ENCODE peak calls at places on chromosomes 3 and 15, in six cellular contexts. One of them, this sample, is unnamed.

GRCh38 chr3:134938024-134938525 is 143.0 kb downstream of the EPHB1 start:
- DNase-seq in suprapubic skin: no peak
- DNase-seq in transverse colon: no peak
- DNase-seq in upper lobe of left lung: no peak
- DNase-seq in K562: no peak
- DNase-seq in SK-N-SH: no peak
- DNase-seq in this sample: no peak

GRCh38 chr3:5426094-5426883 is 238.8 kb downstream of the EDEM1 start:
- DNase-seq in suprapubic skin: peak; percentile 86
- DNase-seq in transverse colon: peak; percentile 85
- DNase-seq in upper lobe of left lung: peak; percentile 8
- DNase-seq in K562: peak; percentile 96
- DNase-seq in SK-N-SH: peak; percentile 64
- DNase-seq in this sample: peak; percentile 87

GRCh38 chr3:62252614-62253147 is 120.7 kb downstream of the FEZF2 start:
- DNase-seq in suprapubic skin: no peak
- DNase-seq in transverse colon: no peak
- DNase-seq in upper lobe of left lung: no peak
- DNase-seq in K562: no peak
- DNase-seq in SK-N-SH: no peak
- DNase-seq in this sample: no peak

GRCh38 chr3:195870442-195870841 is 37.9 kb downstream of the TNK2 start:
- DNase-seq in suprapubic skin: no peak
- DNase-seq in transverse colon: peak; percentile 59
- DNase-seq in upper lobe of left lung: peak; percentile 73
- DNase-seq in K562: no peak
- DNase-seq in SK-N-SH: no peak
- DNase-seq in this sample: peak; percentile 49

GRCh38 chr15:89613031-89613430 is 37.8 kb downstream of the TICRR start:
- DNase-seq in suprapubic skin: no peak
- DNase-seq in transverse colon: no peak
- DNase-seq in upper lobe of left lung: no peak
- DNase-seq in K562: no peak
- DNase-seq in SK-N-SH: no peak
- DNase-seq in this sample: no peak

GRCh38 chr3:25678581-25678980 is 13.9 kb upstream of the TOP2B start:
- DNase-seq in suprapubic skin: no peak
- DNase-seq in transverse colon: no peak
- DNase-seq in upper lobe of left lung: no peak
- DNase-seq in K562: no peak
- DNase-seq in SK-N-SH: no peak
- DNase-seq in this sample: no peak

GRCh38 chr3:127091376-127091775 is 101.6 kb upstream of the PRR23E start:
- DNase-seq in suprapubic skin: no peak
- DNase-seq in transverse colon: no peak
- DNase-seq in upper lobe of left lung: no peak
- DNase-seq in K562: no peak
- DNase-seq in SK-N-SH: no peak
- DNase-seq in this sample: no peak

GRCh38 chr15:32838338-32838737 is 120.5 kb downstream of the GREM1 start:
- DNase-seq in suprapubic skin: no peak
- DNase-seq in transverse colon: no peak
- DNase-seq in upper lobe of left lung: no peak
- DNase-seq in K562: no peak
- DNase-seq in SK-N-SH: no peak
- DNase-seq in this sample: no peak

GRCh38 chr3:49662720-49663413 is 11.3 kb upstream of the APEH start:
- DNase-seq in suprapubic skin: no peak
- DNase-seq in transverse colon: no peak
- DNase-seq in upper lobe of left lung: peak; percentile 77
- DNase-seq in K562: no peak
- DNase-seq in SK-N-SH: no peak
- DNase-seq in this sample: no peak

GRCh38 chr3:138442433-138442832 is 8.0 kb downstream of the ESYT3 start:
- DNase-seq in suprapubic skin: no peak
- DNase-seq in transverse colon: no peak
- DNase-seq in upper lobe of left lung: no peak
- DNase-seq in K562: peak; percentile 83
- DNase-seq in SK-N-SH: no peak
- DNase-seq in this sample: no peak

GRCh38 chr15:42826251-42826890 is 89.4 kb upstream of the CDAN1 start:
- DNase-seq in suprapubic skin: no peak
- DNase-seq in transverse colon: no peak
- DNase-seq in upper lobe of left lung: no peak
- DNase-seq in K562: no peak
- DNase-seq in SK-N-SH: no peak
- DNase-seq in this sample: no peak

GRCh38 chr15:69979783-69980182 is 117.9 kb downstream of the TLE3 start:
- DNase-seq in suprapubic skin: no peak
- DNase-seq in transverse colon: peak; percentile 74
- DNase-seq in upper lobe of left lung: no peak
- DNase-seq in K562: no peak
- DNase-seq in SK-N-SH: no peak
- DNase-seq in this sample: peak; percentile 32

GRCh38 chr15:29102911-29103824 is 166.5 kb downstream of the NSMCE3 start:
- DNase-seq in suprapubic skin: no peak
- DNase-seq in transverse colon: no peak
- DNase-seq in upper lobe of left lung: peak; percentile 84
- DNase-seq in K562: no peak
- DNase-seq in SK-N-SH: no peak
- DNase-seq in this sample: no peak

GRCh38 chr15:64897345-64897985 is 14.2 kb upstream of the ANKDD1A start:
- DNase-seq in suprapubic skin: no peak
- DNase-seq in transverse colon: peak; percentile 57
- DNase-seq in upper lobe of left lung: peak; percentile 42
- DNase-seq in K562: peak; percentile 44
- DNase-seq in SK-N-SH: no peak
- DNase-seq in this sample: peak; percentile 74

GRCh38 chr3:41259449-41260062 is 60.3 kb downstream of the CTNNB1 start:
- DNase-seq in suprapubic skin: no peak
- DNase-seq in transverse colon: no peak
- DNase-seq in upper lobe of left lung: no peak
- DNase-seq in K562: no peak
- DNase-seq in SK-N-SH: no peak
- DNase-seq in this sample: no peak

GRCh38 chr15:51499379-51499976 is 123.1 kb downstream of the DMXL2 start:
- DNase-seq in suprapubic skin: no peak
- DNase-seq in transverse colon: no peak
- DNase-seq in upper lobe of left lung: no peak
- DNase-seq in K562: peak; percentile 45
- DNase-seq in SK-N-SH: peak; percentile 20
- DNase-seq in this sample: no peak

GRCh38 chr3:119998166-119998565 is 96.1 kb downstream of the GSK3B start:
- DNase-seq in suprapubic skin: no peak
- DNase-seq in transverse colon: no peak
- DNase-seq in upper lobe of left lung: no peak
- DNase-seq in K562: no peak
- DNase-seq in SK-N-SH: no peak
- DNase-seq in this sample: no peak

GRCh38 chr3:190696777-190697501 is 165.6 kb downstream of the GMNC start:
- DNase-seq in suprapubic skin: no peak
- DNase-seq in transverse colon: no peak
- DNase-seq in upper lobe of left lung: no peak
- DNase-seq in K562: no peak
- DNase-seq in SK-N-SH: no peak
- DNase-seq in this sample: no peak

GRCh38 chr3:49702672-49703071 is 13.3 kb downstream of the RNF123 start:
- DNase-seq in suprapubic skin: no peak
- DNase-seq in transverse colon: no peak
- DNase-seq in upper lobe of left lung: no peak
- DNase-seq in K562: no peak
- DNase-seq in SK-N-SH: no peak
- DNase-seq in this sample: no peak

GRCh38 chr3:100438623-100438974 is 37.3 kb downstream of the LNP1 start:
- DNase-seq in suprapubic skin: no peak
- DNase-seq in transverse colon: no peak
- DNase-seq in upper lobe of left lung: no peak
- DNase-seq in K562: no peak
- DNase-seq in SK-N-SH: no peak
- DNase-seq in this sample: no peak

DNA sequence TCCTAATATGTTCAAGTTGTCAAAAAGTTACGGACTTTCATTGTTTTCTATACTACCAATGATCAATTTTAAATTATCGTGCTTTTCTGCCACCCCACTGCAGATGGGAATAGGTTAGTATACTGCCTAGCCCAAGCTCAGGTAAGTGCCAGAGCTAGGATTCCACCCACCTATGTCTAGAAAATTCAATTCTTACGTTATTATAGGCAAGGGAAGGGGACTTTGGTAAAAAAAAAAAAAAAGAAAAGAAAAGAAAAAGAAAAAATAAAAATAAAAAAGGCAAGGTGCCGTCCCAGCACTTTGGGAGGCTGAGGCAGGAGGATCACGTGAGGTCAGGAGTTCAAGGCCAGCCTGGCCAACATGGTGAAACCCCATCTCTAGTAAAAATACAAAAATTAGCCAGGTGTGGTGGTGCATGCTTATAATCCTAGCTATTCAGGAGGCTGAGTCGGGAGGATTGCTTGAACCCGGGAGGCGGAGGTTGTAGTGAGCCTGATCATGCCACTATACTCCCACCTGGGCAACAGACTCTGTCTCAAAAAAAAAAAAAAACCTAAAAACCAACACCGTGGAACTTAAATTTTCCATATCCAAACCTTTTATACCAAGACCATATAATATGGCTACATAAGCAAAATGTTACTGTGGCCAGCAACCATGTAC is 1.3 kb downstream of the RPL22L1 start:
- DNase-seq in suprapubic skin: no peak
- DNase-seq in transverse colon: no peak
- DNase-seq in upper lobe of left lung: no peak
- DNase-seq in K562: peak; percentile 39
- DNase-seq in SK-N-SH: no peak
- DNase-seq in this sample: no peak
- TF ChIP-seq POLR2AphosphoS5 in suprapubic skin: no peak
- TF ChIP-seq POLR2AphosphoS5 in transverse colon: no peak
- TF ChIP-seq POLR2AphosphoS5 in upper lobe of left lung: no peak
- TF ChIP-seq POLR2AphosphoS5 in K562: no peak
- TF ChIP-seq POLR2AphosphoS5 in SK-N-SH: no peak
- TF ChIP-seq POLR2AphosphoS5 in this sample: no peak

GRCh38 chr15:66505430-66505811 is 295 bp downstream of the ZWILCH start:
- DNase-seq in suprapubic skin: no peak
- DNase-seq in transverse colon: no peak
- DNase-seq in upper lobe of left lung: no peak
- DNase-seq in K562: no peak
- DNase-seq in SK-N-SH: no peak
- DNase-seq in this sample: no peak

GRCh38 chr15:66503780-66504562 is 684 bp downstream of the RPL4 start:
- DNase-seq in suprapubic skin: no peak
- DNase-seq in transverse colon: no peak
- DNase-seq in upper lobe of left lung: no peak
- DNase-seq in K562: peak; percentile 32
- DNase-seq in SK-N-SH: no peak
- DNase-seq in this sample: no peak

GRCh38 chr15:66502491-66502890 is 2.2 kb downstream of the RPL4 start:
- DNase-seq in suprapubic skin: no peak
- DNase-seq in transverse colon: no peak
- DNase-seq in upper lobe of left lung: no peak
- DNase-seq in K562: no peak
- DNase-seq in SK-N-SH: no peak
- DNase-seq in this sample: no peak

GRCh38 chr15:66505818-66506217 is 692 bp downstream of the ZWILCH start:
- DNase-seq in suprapubic skin: no peak
- DNase-seq in transverse colon: no peak
- DNase-seq in upper lobe of left lung: no peak
- DNase-seq in K562: no peak
- DNase-seq in SK-N-SH: peak; percentile 24
- DNase-seq in this sample: no peak

DNA sequence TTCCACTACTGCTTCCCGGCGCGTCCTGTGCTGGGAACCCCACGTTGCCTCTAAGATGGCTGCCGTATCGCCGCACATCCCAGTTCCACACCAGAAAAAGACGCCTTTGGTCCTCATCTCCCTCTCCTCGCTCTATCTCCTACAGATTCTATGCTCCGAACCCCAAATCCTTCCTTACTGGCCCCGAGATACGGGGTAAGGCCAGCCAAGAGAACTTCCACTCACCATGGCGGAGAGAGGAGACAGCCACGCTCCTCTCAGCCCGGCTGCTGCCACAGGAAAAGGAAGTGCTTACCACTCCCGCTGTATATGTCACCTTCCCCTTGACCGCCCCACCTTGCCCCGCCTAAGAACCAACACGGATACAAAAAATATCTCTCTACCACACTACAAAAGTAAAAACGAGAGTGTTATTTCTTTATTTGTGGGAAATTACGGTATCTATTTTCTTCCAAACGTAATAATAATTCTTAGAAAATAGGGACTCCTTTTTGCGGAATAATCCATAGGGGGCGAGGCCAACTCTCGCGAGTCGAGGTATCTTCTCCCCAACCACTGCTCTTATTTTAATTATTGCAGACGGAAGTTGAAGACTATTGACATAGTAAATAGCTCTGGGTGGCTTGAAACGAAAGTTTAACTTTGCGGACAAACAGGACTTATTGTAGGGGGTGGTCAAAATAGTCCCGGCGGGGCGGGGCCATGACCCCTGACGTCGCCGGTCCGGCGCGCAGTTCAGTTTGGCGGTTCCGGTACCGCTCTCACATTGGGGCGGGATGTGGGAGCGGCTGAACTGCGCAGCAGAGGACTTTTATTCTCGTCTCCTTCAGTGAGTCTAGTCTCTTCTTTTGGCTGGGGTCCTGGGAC is at the start of the genes RPL4 and ZWILCH:
- DNase-seq in suprapubic skin: peak; percentile 92
- DNase-seq in transverse colon: peak; percentile 82
- DNase-seq in upper lobe of left lung: peak; percentile 95
- DNase-seq in K562: peak; percentile 88
- DNase-seq in SK-N-SH: peak; percentile 79
- DNase-seq in this sample: peak; percentile 82
- TF ChIP-seq EP300 in suprapubic skin: no peak
- TF ChIP-seq EP300 in transverse colon: no peak
- TF ChIP-seq EP300 in upper lobe of left lung: peak; percentile 32
- TF ChIP-seq EP300 in K562: no peak
- TF ChIP-seq EP300 in SK-N-SH: peak; percentile 2
- TF ChIP-seq EP300 in this sample: no peak

DNA sequence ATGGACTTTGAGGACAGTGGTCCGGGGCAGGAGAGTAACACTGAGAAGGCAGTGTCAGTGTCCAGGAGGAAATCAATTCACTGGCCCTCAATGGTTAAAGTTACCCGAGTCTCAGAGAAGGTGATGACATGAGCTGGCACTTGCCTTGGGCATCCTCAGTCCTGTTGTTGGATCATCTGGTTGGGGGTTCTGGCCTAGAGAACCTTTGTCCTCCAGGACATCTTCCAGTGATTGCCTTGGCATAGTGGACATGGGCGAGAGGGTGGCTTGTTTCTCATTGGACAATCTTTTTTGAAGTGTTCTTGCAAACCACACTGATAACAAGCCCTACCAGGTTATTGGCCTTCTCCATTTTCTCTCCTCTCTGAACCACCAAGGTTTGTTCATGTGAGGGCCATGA is 83.4 kb upstream of the TERB2 start:
- DNase-seq in suprapubic skin: no peak
- DNase-seq in transverse colon: no peak
- DNase-seq in upper lobe of left lung: no peak
- DNase-seq in K562: no peak
- DNase-seq in SK-N-SH: no peak
- DNase-seq in this sample: no peak
- TF ChIP-seq POLR2AphosphoS5 in suprapubic skin: no peak
- TF ChIP-seq POLR2AphosphoS5 in transverse colon: no peak
- TF ChIP-seq POLR2AphosphoS5 in upper lobe of left lung: no peak
- TF ChIP-seq POLR2AphosphoS5 in K562: no peak
- TF ChIP-seq POLR2AphosphoS5 in SK-N-SH: no peak
- TF ChIP-seq POLR2AphosphoS5 in this sample: no peak

GRCh38 chr15:40754883-40755815 is at the start of gene RMDN3:
- DNase-seq in suprapubic skin: peak; percentile 95
- DNase-seq in transverse colon: peak; percentile 95
- DNase-seq in upper lobe of left lung: peak; percentile 99
- DNase-seq in K562: peak; percentile 97
- DNase-seq in SK-N-SH: peak; percentile 94
- DNase-seq in this sample: peak; percentile 94
- TF ChIP-seq EP300 in suprapubic skin: no peak
- TF ChIP-seq EP300 in transverse colon: no peak
- TF ChIP-seq EP300 in upper lobe of left lung: no peak
- TF ChIP-seq EP300 in K562: peak; percentile 41
- TF ChIP-seq EP300 in SK-N-SH: no peak
- TF ChIP-seq EP300 in this sample: no peak